ENCODE peak calls at places on chromosomes 12 and 14, in nine cellular contexts. Z is ascending aorta, T is foreskin fibroblast, G is left ventricle myocardium inferior, C is thoracic aorta, R is vagina, A is progenitor cell of endocrine pancreas, B is fibroblast of pulmonary artery, O is astrocyte of the spinal cord. V is an unnamed sample.

GRCh38 chr12:110744697-110745264 is 2.1 kb upstream of the PPP1CC start:
- DNase-seq in Z (no peak), T (no peak), G (no peak), C (no peak), R (no peak), A (no peak), B (no peak), O (no peak), V (no peak)

GRCh38 chr14:101237241-101237616 is 324.1 kb upstream of the DIO3 start:
- DNase-seq in Z (no peak), T (no peak), G (no peak), C (no peak), R (no peak), A (no peak), B (no peak), O (no peak), V (no peak)

GRCh38 chr14:23532658-23533057 is 18.9 kb downstream of the ZFHX2 start:
- DNase-seq in Z (no peak), T (no peak), G (no peak), C (no peak), R (no peak), A (no peak), B (no peak), O (no peak), V (no peak)

GRCh38 chr14:99259327-99259726 is 12.7 kb downstream of the BCL11B start:
- DNase-seq in Z (no peak), T (no peak), G (no peak), C (no peak), R (no peak), A (no peak), B (no peak), O (no peak), V (no peak)

GRCh38 chr14:55508676-55509075 is 68.3 kb upstream of the TBPL2 start:
- DNase-seq in Z (no peak), T (no peak), G (no peak), C (no peak), R (no peak), A (no peak), B (peak; percentile 3), O (no peak), V (no peak)

GRCh38 chr14:37602605-37603453 is 7.4 kb downstream of the TTC6 start:
- DNase-seq in Z (no peak), T (no peak), G (no peak), C (no peak), R (no peak), A (no peak), B (no peak), O (no peak), V (no peak)

GRCh38 chr12:28107679-28108078 is 82.6 kb upstream of the CCDC91 start:
- DNase-seq in Z (no peak), T (no peak), G (no peak), C (no peak), R (no peak), A (no peak), B (peak; percentile 19), O (no peak), V (no peak)

GRCh38 chr12:66176525-66176924 is 6.7 kb upstream of the TMBIM4 start:
- DNase-seq in Z (no peak), T (no peak), G (no peak), C (no peak), R (no peak), A (no peak), B (peak; percentile 73), O (no peak), V (no peak)

GRCh38 chr12:120847392-120848157 is 56.6 kb downstream of the SPPL3 start:
- DNase-seq in Z (no peak), T (no peak), G (no peak), C (no peak), R (no peak), A (no peak), B (no peak), O (no peak), V (no peak)

GRCh38 chr14:81625343-81625742 is 91.7 kb upstream of the SEL1L start:
- DNase-seq in Z (no peak), T (no peak), G (no peak), C (no peak), R (no peak), A (no peak), B (peak; percentile 4), O (no peak), V (no peak)

GRCh38 chr14:48983355-48983888 is 602.8 kb downstream of the RPS29 start:
- DNase-seq in Z (no peak), T (no peak), G (no peak), C (no peak), R (no peak), A (no peak), B (no peak), O (no peak), V (no peak)

DNA sequence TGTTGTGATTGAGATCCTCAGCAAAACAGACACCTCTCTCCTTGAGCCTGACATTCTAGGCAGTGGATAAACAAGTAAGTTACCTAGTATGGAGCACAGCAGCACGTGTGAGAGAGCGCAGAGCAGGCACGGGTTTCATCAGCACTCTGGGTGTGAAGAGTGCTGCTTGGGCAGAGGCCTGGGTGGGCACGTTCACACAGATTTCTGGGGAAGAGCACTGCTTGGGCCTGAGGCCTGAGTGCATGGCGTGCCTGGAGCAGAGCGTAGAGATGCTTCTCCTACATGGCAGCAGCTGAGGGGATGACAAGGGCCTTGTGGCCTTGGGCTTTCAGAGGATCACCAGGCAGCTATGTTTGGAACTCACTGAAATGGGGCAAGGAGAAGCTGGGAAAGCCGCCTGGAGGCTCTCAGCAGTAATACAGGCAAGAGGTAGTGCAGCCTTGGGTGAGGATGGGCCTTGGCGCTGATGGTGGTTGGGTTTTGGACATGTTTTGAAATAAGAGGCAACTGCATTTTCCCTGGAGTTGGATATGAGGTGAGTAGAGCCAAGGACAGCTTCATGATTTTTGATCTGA is 17.6 kb downstream of the CKB start:
- DNase-seq in Z (no peak), T (no peak), G (no peak), C (no peak), R (no peak), A (no peak), B (no peak), O (no peak), V (no peak)
- TF ChIP-seq CTCF in Z (no peak), T (peak; percentile 2), G (no peak), C (no peak), R (no peak), A (peak; percentile 23), B (no peak), O (no peak), V (no peak)

GRCh38 chr12:20946732-20947131 is 136.2 kb downstream of the SLCO1B3 start:
- DNase-seq in Z (no peak), T (no peak), G (no peak), C (no peak), R (no peak), A (no peak), B (peak; percentile 10), O (peak; percentile 29), V (no peak)

GRCh38 chr12:20950248-20950647 is 139.7 kb downstream of the SLCO1B3 start:
- DNase-seq in Z (no peak), T (no peak), G (no peak), C (no peak), R (no peak), A (no peak), B (peak; percentile 37), O (peak; percentile 44), V (no peak)
- TF ChIP-seq CTCF in Z (peak; percentile 19), T (no peak), G (peak; percentile 50), C (peak; percentile 36), R (no peak), A (peak; percentile 83), B (peak; percentile 45), O (peak; percentile 43), V (no peak)

GRCh38 chr12:108516511-108517275 is 1.6 kb downstream of the FICD start:
- DNase-seq in Z (no peak), T (no peak), G (no peak), C (no peak), R (no peak), A (no peak), B (peak; percentile 8), O (no peak), V (no peak)
- TF ChIP-seq CTCF in Z (no peak), T (no peak), G (no peak), C (no peak), R (no peak), A (no peak), B (no peak), O (no peak), V (no peak)

GRCh38 chr12:123365141-123365917 is 682 bp upstream of the SBNO1 start:
- DNase-seq in Z (peak; percentile 95), T (peak; percentile 98), G (peak; percentile 98), C (peak; percentile 95), R (peak; percentile 98), A (peak; percentile 96), B (peak; percentile 99), O (peak; percentile 99), V (peak; percentile 95)
- TF ChIP-seq CTCF in Z (peak; percentile 80), T (peak; percentile 92), G (peak; percentile 80), C (peak; percentile 69), R (no peak), A (peak; percentile 80), B (peak; percentile 96), O (peak; percentile 91), V (peak; percentile 83)

GRCh38 chr12:106301241-106301610 is 1.3 kb upstream of the TCP11L2 start:
- DNase-seq in Z (no peak), T (no peak), G (no peak), C (no peak), R (no peak), A (no peak), B (no peak), O (peak; percentile 19), V (no peak)

GRCh38 chr12:106303202-106303820 is 778 bp downstream of the TCP11L2 start:
- DNase-seq in Z (peak; percentile 65), T (peak; percentile 42), G (peak; percentile 93), C (peak; percentile 74), R (no peak), A (peak; percentile 58), B (peak; percentile 88), O (peak; percentile 73), V (peak; percentile 76)

GRCh38 chr12:106302401-106303201 is at the start of gene TCP11L2:
- DNase-seq in Z (peak; percentile 46), T (peak; percentile 60), G (peak; percentile 92), C (peak; percentile 61), R (no peak), A (peak; percentile 78), B (peak; percentile 79), O (peak; percentile 80), V (peak; percentile 90)

GRCh38 chr12:106300761-106301160 is 1.8 kb upstream of the TCP11L2 start:
- DNase-seq in Z (no peak), T (no peak), G (no peak), C (no peak), R (no peak), A (no peak), B (no peak), O (no peak), V (no peak)

GRCh38 chr12:106301611-106302321 is 767 bp upstream of the TCP11L2 start:
- DNase-seq in Z (peak; percentile 31), T (no peak), G (peak; percentile 37), C (peak; percentile 19), R (no peak), A (peak; percentile 9), B (peak; percentile 52), O (peak; percentile 46), V (peak; percentile 70)
- TF ChIP-seq CTCF in Z (no peak), T (no peak), G (no peak), C (no peak), R (no peak), A (no peak), B (no peak), O (no peak), V (no peak)

V was measured in natural killer cell.